ENCODE peak calls at places on chromosome 18, in eight cellular contexts. One of them, this sample, is unnamed.

GRCh38 chr18:51765712-51766360 is 568.4 kb upstream of the MEX3C start:
- DNase-seq in adrenal gland: no peak
- DNase-seq in AG09309: no peak
- DNase-seq in cerebellum: no peak
- DNase-seq in stimulated activated CD8-positive, alpha-beta memory T cell treated with anti-CD3 and anti-CD28 coated beads, Interleukin-7, amount 100 ng/mL, for 1 hour: no peak
- DNase-seq in T-cell: no peak
- DNase-seq in hypothalamus: no peak
- DNase-seq in sciatic nerve: no peak
- DNase-seq in this sample: no peak

GRCh38 chr18:63237911-63238710 is 81.5 kb downstream of the BCL2 start:
- DNase-seq in hypothalamus: no peak
- DNase-seq in cerebellum: no peak
- DNase-seq in T-cell: no peak
- DNase-seq in adrenal gland: no peak
- DNase-seq in sciatic nerve: peak
- DNase-seq in stimulated activated CD8-positive, alpha-beta memory T cell treated with anti-CD3 and anti-CD28 coated beads, Interleukin-7, amount 100 ng/mL, for 1 hour: no peak
- DNase-seq in AG09309: peak
- DNase-seq in this sample: no peak

GRCh38 chr18:79699653-79700052 is 20.1 kb downstream of the CTDP1 start:
- DNase-seq in AG09309: no peak
- DNase-seq in cerebellum: no peak
- DNase-seq in T-cell: no peak
- DNase-seq in adrenal gland: no peak
- DNase-seq in sciatic nerve: no peak
- DNase-seq in stimulated activated CD8-positive, alpha-beta memory T cell treated with anti-CD3 and anti-CD28 coated beads, Interleukin-7, amount 100 ng/mL, for 1 hour: no peak
- DNase-seq in hypothalamus: no peak
- DNase-seq in this sample: no peak

GRCh38 chr18:79598885-79599175 is 80.8 kb upstream of the CTDP1 start:
- DNase-seq in sciatic nerve: peak
- DNase-seq in stimulated activated CD8-positive, alpha-beta memory T cell treated with anti-CD3 and anti-CD28 coated beads, Interleukin-7, amount 100 ng/mL, for 1 hour: no peak
- DNase-seq in hypothalamus: no peak
- DNase-seq in AG09309: no peak
- DNase-seq in cerebellum: no peak
- DNase-seq in T-cell: no peak
- DNase-seq in adrenal gland: no peak
- DNase-seq in this sample: no peak

GRCh38 chr18:76480913-76481312 is 14.1 kb downstream of the ZNF516 start:
- DNase-seq in sciatic nerve: peak
- DNase-seq in hypothalamus: no peak
- DNase-seq in stimulated activated CD8-positive, alpha-beta memory T cell treated with anti-CD3 and anti-CD28 coated beads, Interleukin-7, amount 100 ng/mL, for 1 hour: no peak
- DNase-seq in AG09309: no peak
- DNase-seq in adrenal gland: no peak
- DNase-seq in cerebellum: no peak
- DNase-seq in T-cell: no peak
- DNase-seq in this sample: peak

GRCh38 chr18:6044319-6044718 is 149.0 kb upstream of the TMEM200C start:
- DNase-seq in T-cell: no peak
- DNase-seq in AG09309: no peak
- DNase-seq in stimulated activated CD8-positive, alpha-beta memory T cell treated with anti-CD3 and anti-CD28 coated beads, Interleukin-7, amount 100 ng/mL, for 1 hour: no peak
- DNase-seq in cerebellum: no peak
- DNase-seq in hypothalamus: no peak
- DNase-seq in sciatic nerve: no peak
- DNase-seq in adrenal gland: no peak
- DNase-seq in this sample: no peak

GRCh38 chr18:7023581-7023980 is 94.0 kb downstream of the LAMA1 start:
- DNase-seq in cerebellum: no peak
- DNase-seq in T-cell: no peak
- DNase-seq in adrenal gland: no peak
- DNase-seq in hypothalamus: no peak
- DNase-seq in AG09309: no peak
- DNase-seq in sciatic nerve: no peak
- DNase-seq in stimulated activated CD8-positive, alpha-beta memory T cell treated with anti-CD3 and anti-CD28 coated beads, Interleukin-7, amount 100 ng/mL, for 1 hour: no peak
- DNase-seq in this sample: no peak

GRCh38 chr18:60541661-60542060 is 169.1 kb upstream of the MC4R start:
- DNase-seq in adrenal gland: no peak
- DNase-seq in AG09309: no peak
- DNase-seq in stimulated activated CD8-positive, alpha-beta memory T cell treated with anti-CD3 and anti-CD28 coated beads, Interleukin-7, amount 100 ng/mL, for 1 hour: no peak
- DNase-seq in cerebellum: no peak
- DNase-seq in sciatic nerve: no peak
- DNase-seq in T-cell: no peak
- DNase-seq in hypothalamus: no peak
- DNase-seq in this sample: no peak

GRCh38 chr18:49813071-49813320 is 337 bp downstream of the ACAA2 start:
- DNase-seq in hypothalamus: no peak
- DNase-seq in AG09309: no peak
- DNase-seq in adrenal gland: no peak
- DNase-seq in T-cell: no peak
- DNase-seq in cerebellum: peak
- DNase-seq in sciatic nerve: no peak
- DNase-seq in stimulated activated CD8-positive, alpha-beta memory T cell treated with anti-CD3 and anti-CD28 coated beads, Interleukin-7, amount 100 ng/mL, for 1 hour: no peak
- DNase-seq in this sample: peak

GRCh38 chr18:11518788-11519685 is 90.4 kb upstream of the SLC35G4 start:
- DNase-seq in cerebellum: no peak
- DNase-seq in stimulated activated CD8-positive, alpha-beta memory T cell treated with anti-CD3 and anti-CD28 coated beads, Interleukin-7, amount 100 ng/mL, for 1 hour: no peak
- DNase-seq in adrenal gland: peak
- DNase-seq in T-cell: no peak
- DNase-seq in sciatic nerve: no peak
- DNase-seq in AG09309: no peak
- DNase-seq in hypothalamus: no peak
- DNase-seq in this sample: peak

GRCh38 chr18:44474067-44474411 is 206.6 kb upstream of the SETBP1 start:
- DNase-seq in adrenal gland: no peak
- DNase-seq in AG09309: no peak
- DNase-seq in cerebellum: no peak
- DNase-seq in hypothalamus: no peak
- DNase-seq in stimulated activated CD8-positive, alpha-beta memory T cell treated with anti-CD3 and anti-CD28 coated beads, Interleukin-7, amount 100 ng/mL, for 1 hour: no peak
- DNase-seq in sciatic nerve: no peak
- DNase-seq in T-cell: no peak
- DNase-seq in this sample: no peak

GRCh38 chr18:61544178-61544577 is 210.9 kb downstream of the CDH20 start:
- DNase-seq in T-cell: no peak
- DNase-seq in adrenal gland: no peak
- DNase-seq in stimulated activated CD8-positive, alpha-beta memory T cell treated with anti-CD3 and anti-CD28 coated beads, Interleukin-7, amount 100 ng/mL, for 1 hour: no peak
- DNase-seq in AG09309: no peak
- DNase-seq in hypothalamus: no peak
- DNase-seq in cerebellum: no peak
- DNase-seq in sciatic nerve: no peak
- DNase-seq in this sample: peak

GRCh38 chr18:11005528-11005927 is 143.8 kb downstream of the PIEZO2 start:
- DNase-seq in adrenal gland: peak
- DNase-seq in cerebellum: no peak
- DNase-seq in stimulated activated CD8-positive, alpha-beta memory T cell treated with anti-CD3 and anti-CD28 coated beads, Interleukin-7, amount 100 ng/mL, for 1 hour: no peak
- DNase-seq in AG09309: no peak
- DNase-seq in T-cell: no peak
- DNase-seq in sciatic nerve: no peak
- DNase-seq in hypothalamus: no peak
- DNase-seq in this sample: no peak

GRCh38 chr18:10015941-10016819 is 102.4 kb downstream of the VAPA start:
- DNase-seq in stimulated activated CD8-positive, alpha-beta memory T cell treated with anti-CD3 and anti-CD28 coated beads, Interleukin-7, amount 100 ng/mL, for 1 hour: no peak
- DNase-seq in adrenal gland: no peak
- DNase-seq in hypothalamus: no peak
- DNase-seq in sciatic nerve: no peak
- DNase-seq in cerebellum: no peak
- DNase-seq in AG09309: peak
- DNase-seq in T-cell: no peak
- DNase-seq in this sample: peak

GRCh38 chr18:54162431-54162830 is 62.0 kb downstream of the MBD2 start:
- DNase-seq in T-cell: no peak
- DNase-seq in adrenal gland: no peak
- DNase-seq in AG09309: peak
- DNase-seq in sciatic nerve: no peak
- DNase-seq in cerebellum: no peak
- DNase-seq in hypothalamus: no peak
- DNase-seq in stimulated activated CD8-positive, alpha-beta memory T cell treated with anti-CD3 and anti-CD28 coated beads, Interleukin-7, amount 100 ng/mL, for 1 hour: no peak
- DNase-seq in this sample: no peak

GRCh38 chr18:3679254-3679653 is 229.3 kb downstream of the TGIF1 start:
- DNase-seq in sciatic nerve: no peak
- DNase-seq in AG09309: no peak
- DNase-seq in stimulated activated CD8-positive, alpha-beta memory T cell treated with anti-CD3 and anti-CD28 coated beads, Interleukin-7, amount 100 ng/mL, for 1 hour: no peak
- DNase-seq in cerebellum: no peak
- DNase-seq in adrenal gland: no peak
- DNase-seq in hypothalamus: no peak
- DNase-seq in T-cell: no peak
- DNase-seq in this sample: no peak

GRCh38 chr18:51621103-51621969 is 423.9 kb upstream of the MEX3C start:
- DNase-seq in cerebellum: peak
- DNase-seq in AG09309: no peak
- DNase-seq in hypothalamus: peak
- DNase-seq in stimulated activated CD8-positive, alpha-beta memory T cell treated with anti-CD3 and anti-CD28 coated beads, Interleukin-7, amount 100 ng/mL, for 1 hour: no peak
- DNase-seq in T-cell: no peak
- DNase-seq in sciatic nerve: peak
- DNase-seq in adrenal gland: peak
- DNase-seq in this sample: peak

GRCh38 chr18:48455555-48456478 is 46.6 kb upstream of the ZBTB7C start:
- DNase-seq in adrenal gland: no peak
- DNase-seq in hypothalamus: no peak
- DNase-seq in stimulated activated CD8-positive, alpha-beta memory T cell treated with anti-CD3 and anti-CD28 coated beads, Interleukin-7, amount 100 ng/mL, for 1 hour: no peak
- DNase-seq in sciatic nerve: no peak
- DNase-seq in T-cell: peak
- DNase-seq in cerebellum: no peak
- DNase-seq in AG09309: peak
- DNase-seq in this sample: no peak

GRCh38 chr18:76530846-76531245 is 35.8 kb upstream of the ZNF516 start:
- DNase-seq in cerebellum: no peak
- DNase-seq in adrenal gland: no peak
- DNase-seq in T-cell: no peak
- DNase-seq in hypothalamus: no peak
- DNase-seq in stimulated activated CD8-positive, alpha-beta memory T cell treated with anti-CD3 and anti-CD28 coated beads, Interleukin-7, amount 100 ng/mL, for 1 hour: no peak
- DNase-seq in sciatic nerve: no peak
- DNase-seq in AG09309: no peak
- DNase-seq in this sample: no peak

GRCh38 chr18:36780748-36781147 is 48.1 kb downstream of the TPGS2 start:
- DNase-seq in hypothalamus: no peak
- DNase-seq in AG09309: no peak
- DNase-seq in cerebellum: no peak
- DNase-seq in stimulated activated CD8-positive, alpha-beta memory T cell treated with anti-CD3 and anti-CD28 coated beads, Interleukin-7, amount 100 ng/mL, for 1 hour: no peak
- DNase-seq in adrenal gland: no peak
- DNase-seq in T-cell: no peak
- DNase-seq in sciatic nerve: no peak
- DNase-seq in this sample: no peak

GRCh38 chr18:49843778-49844625 is 30.7 kb upstream of the ACAA2 start:
- DNase-seq in stimulated activated CD8-positive, alpha-beta memory T cell treated with anti-CD3 and anti-CD28 coated beads, Interleukin-7, amount 100 ng/mL, for 1 hour: no peak
- DNase-seq in hypothalamus: no peak
- DNase-seq in cerebellum: no peak
- DNase-seq in AG09309: no peak
- DNase-seq in sciatic nerve: no peak
- DNase-seq in T-cell: no peak
- DNase-seq in adrenal gland: no peak
- DNase-seq in this sample: no peak

GRCh38 chr18:62999921-63000320 is 284.6 kb downstream of the PHLPP1 start:
- DNase-seq in AG09309: no peak
- DNase-seq in sciatic nerve: no peak
- DNase-seq in T-cell: no peak
- DNase-seq in adrenal gland: no peak
- DNase-seq in hypothalamus: no peak
- DNase-seq in stimulated activated CD8-positive, alpha-beta memory T cell treated with anti-CD3 and anti-CD28 coated beads, Interleukin-7, amount 100 ng/mL, for 1 hour: no peak
- DNase-seq in cerebellum: no peak
- DNase-seq in this sample: no peak

GRCh38 chr18:10054366-10054765 is 140.6 kb downstream of the VAPA start:
- DNase-seq in stimulated activated CD8-positive, alpha-beta memory T cell treated with anti-CD3 and anti-CD28 coated beads, Interleukin-7, amount 100 ng/mL, for 1 hour: no peak
- DNase-seq in AG09309: no peak
- DNase-seq in T-cell: no peak
- DNase-seq in cerebellum: no peak
- DNase-seq in hypothalamus: no peak
- DNase-seq in adrenal gland: no peak
- DNase-seq in sciatic nerve: no peak
- DNase-seq in this sample: no peak

GRCh38 chr18:25592804-25593360 is 240.9 kb upstream of the ZNF521 start:
- DNase-seq in stimulated activated CD8-positive, alpha-beta memory T cell treated with anti-CD3 and anti-CD28 coated beads, Interleukin-7, amount 100 ng/mL, for 1 hour: no peak
- DNase-seq in hypothalamus: no peak
- DNase-seq in adrenal gland: no peak
- DNase-seq in cerebellum: no peak
- DNase-seq in AG09309: no peak
- DNase-seq in T-cell: no peak
- DNase-seq in sciatic nerve: no peak
- DNase-seq in this sample: no peak

This sample was measured in SK-N-DZ.